ENCODE peak calls at places on chromosomes 1 and 21, in six cellular contexts. L is GDM1, U is activated T-cell treated with anti-CD3 and anti-CD28 coated beads for 1 hour, X is stromal cell of bone marrow, Z is left ventricle myocardium inferior, Q is T-helper 22 cell. O is an unnamed sample.

GRCh38 chr1:65207317-65207716 is 59.3 kb downstream of the AK4 start:
- DNase-seq in L (no peak), U (no peak), X (no peak), Z (no peak), Q (no peak), O (no peak)

GRCh38 chr1:921011-921837 is 2.5 kb upstream of the SAMD11 start:
- DNase-seq in L (peak; percentile 67), U (no peak), X (peak; percentile 54), Z (peak; percentile 70), Q (no peak), O (peak; percentile 55)

GRCh38 chr1:76031496-76031895 is 43.0 kb upstream of the ST6GALNAC3 start:
- DNase-seq in L (no peak), U (no peak), X (no peak), Z (no peak), Q (no peak), O (no peak)

GRCh38 chr1:244835276-244836134 is at the start of gene COX20:
- DNase-seq in L (peak; percentile 93), U (peak; percentile 87), X (peak; percentile 81), Z (peak; percentile 90), Q (peak; percentile 79), O (peak; percentile 87)

GRCh38 chr1:94031154-94031553 is 89.8 kb downstream of the ABCA4 start:
- DNase-seq in L (no peak), U (no peak), X (no peak), Z (no peak), Q (no peak), O (no peak)

GRCh38 chr1:81758213-81758612 is 42.5 kb upstream of the ADGRL2 start:
- DNase-seq in L (no peak), U (no peak), X (no peak), Z (no peak), Q (no peak), O (no peak)

GRCh38 chr1:178150610-178151009 is 56.7 kb downstream of the RASAL2 start:
- DNase-seq in L (no peak), U (no peak), X (no peak), Z (no peak), Q (no peak), O (no peak)

GRCh38 chr1:83692524-83693336 is 306.2 kb downstream of the TTLL7 start:
- DNase-seq in L (no peak), U (no peak), X (peak; percentile 10), Z (no peak), Q (no peak), O (peak; percentile 20)

GRCh38 chr21:45507523-45507875 is 34.7 kb downstream of the SLC19A1 start:
- DNase-seq in L (no peak), U (no peak), X (no peak), Z (no peak), Q (no peak), O (peak; percentile 8)

GRCh38 chr1:53653200-53653575 is 85.8 kb downstream of the GLIS1 start:
- DNase-seq in L (no peak), U (no peak), X (no peak), Z (no peak), Q (no peak), O (no peak)

GRCh38 chr1:117753652-117754051 is 147.8 kb downstream of the TENT5C start:
- DNase-seq in L (no peak), U (no peak), X (no peak), Z (no peak), Q (no peak), O (no peak)

GRCh38 chr1:223363057-223363855 is 720 bp downstream of the SUSD4 start:
- DNase-seq in L (no peak), U (peak; percentile 12), X (peak; percentile 44), Z (peak; percentile 59), Q (no peak), O (no peak)

GRCh38 chr1:204578867-204579664 is 62.9 kb downstream of the MDM4 start:
- DNase-seq in L (no peak), U (no peak), X (peak; percentile 13), Z (peak; percentile 36), Q (no peak), O (peak; percentile 72)

GRCh38 chr1:100924212-100924611 is 28.3 kb downstream of the SLC30A7 start:
- DNase-seq in L (no peak), U (no peak), X (no peak), Z (no peak), Q (no peak), O (no peak)

GRCh38 chr1:118535901-118536300 is 350.9 kb upstream of the SPAG17 start:
- DNase-seq in L (no peak), U (no peak), X (no peak), Z (no peak), Q (no peak), O (no peak)

GRCh38 chr1:19665456-19666138 is 922 bp downstream of the HTR6 start:
- DNase-seq in L (no peak), U (no peak), X (no peak), Z (no peak), Q (no peak), O (no peak)

GRCh38 chr21:28229811-28230210 is 762.9 kb downstream of the LTN1 start:
- DNase-seq in L (no peak), U (no peak), X (no peak), Z (no peak), Q (no peak), O (no peak)

GRCh38 chr1:21909787-21910503 is 27.2 kb downstream of the HSPG2 start:
- DNase-seq in L (peak; percentile 93), U (no peak), X (peak; percentile 70), Z (peak; percentile 78), Q (no peak), O (peak; percentile 70)

GRCh38 chr21:16193758-16194606 is 464.2 kb downstream of the USP25 start:
- DNase-seq in L (peak; percentile 83), U (no peak), X (peak; percentile 61), Z (peak; percentile 58), Q (no peak), O (peak; percentile 73)

GRCh38 chr21:37593015-37593414 is 226.4 kb downstream of the DYRK1A start:
- DNase-seq in L (no peak), U (no peak), X (no peak), Z (no peak), Q (no peak), O (no peak)

GRCh38 chr1:243482237-243483022 is 226.6 kb downstream of the SDCCAG8 start:
- DNase-seq in L (no peak), U (no peak), X (no peak), Z (no peak), Q (no peak), O (no peak)

O was measured in adrenal gland.